ENCODE peak calls at places on chromosomes 5 and 9, in eight cellular contexts. One of them, this sample, is unnamed.
A peak's percentile ranks its signal among the peaks of the same experiment; 100 is the strongest.

GRCh38 chr5:102583663-102584062 is 84.9 kb upstream of the SLCO6A1 start:
- DNase-seq in mesothelial cell of epicardium: no peak
- DNase-seq in glutamatergic neuron: no peak
- DNase-seq in upper lobe of right lung: no peak
- DNase-seq in Peyer's patch: no peak
- DNase-seq in HepG2: no peak
- DNase-seq in fibroblast of pulmonary artery: peak; percentile 44
- DNase-seq in mucosa of descending colon: no peak
- DNase-seq in this sample: peak; percentile 20

GRCh38 chr5:180208435-180209081 is 453 bp downstream of the RASGEF1C start:
- DNase-seq in mesothelial cell of epicardium: no peak
- DNase-seq in glutamatergic neuron: peak; percentile 64
- DNase-seq in upper lobe of right lung: peak; percentile 62
- DNase-seq in Peyer's patch: no peak
- DNase-seq in HepG2: no peak
- DNase-seq in fibroblast of pulmonary artery: no peak
- DNase-seq in mucosa of descending colon: no peak
- DNase-seq in this sample: peak; percentile 55

GRCh38 chr9:91001146-91001611 is 199.6 kb downstream of the SYK start:
- DNase-seq in mesothelial cell of epicardium: peak; percentile 60
- DNase-seq in glutamatergic neuron: no peak
- DNase-seq in upper lobe of right lung: no peak
- DNase-seq in Peyer's patch: no peak
- DNase-seq in HepG2: no peak
- DNase-seq in fibroblast of pulmonary artery: peak; percentile 44
- DNase-seq in mucosa of descending colon: no peak
- DNase-seq in this sample: peak; percentile 81

GRCh38 chr5:2522372-2522771 is 229.1 kb downstream of the IRX2 start:
- DNase-seq in mesothelial cell of epicardium: no peak
- DNase-seq in glutamatergic neuron: no peak
- DNase-seq in upper lobe of right lung: no peak
- DNase-seq in Peyer's patch: no peak
- DNase-seq in HepG2: no peak
- DNase-seq in fibroblast of pulmonary artery: no peak
- DNase-seq in mucosa of descending colon: no peak
- DNase-seq in this sample: no peak

GRCh38 chr9:33893861-33894260 is 76.9 kb downstream of the UBE2R2 start:
- DNase-seq in mesothelial cell of epicardium: no peak
- DNase-seq in glutamatergic neuron: no peak
- DNase-seq in upper lobe of right lung: no peak
- DNase-seq in Peyer's patch: no peak
- DNase-seq in HepG2: no peak
- DNase-seq in fibroblast of pulmonary artery: no peak
- DNase-seq in mucosa of descending colon: no peak
- DNase-seq in this sample: no peak

GRCh38 chr9:131418143-131419028 is 24.5 kb downstream of the PRRC2B start:
- DNase-seq in mesothelial cell of epicardium: no peak
- DNase-seq in glutamatergic neuron: no peak
- DNase-seq in upper lobe of right lung: peak; percentile 17
- DNase-seq in Peyer's patch: no peak
- DNase-seq in HepG2: no peak
- DNase-seq in fibroblast of pulmonary artery: no peak
- DNase-seq in mucosa of descending colon: no peak
- DNase-seq in this sample: no peak

GRCh38 chr9:133051281-133051900 is 10.4 kb upstream of the CEL start:
- DNase-seq in mesothelial cell of epicardium: no peak
- DNase-seq in glutamatergic neuron: no peak
- DNase-seq in upper lobe of right lung: no peak
- DNase-seq in Peyer's patch: no peak
- DNase-seq in HepG2: no peak
- DNase-seq in fibroblast of pulmonary artery: no peak
- DNase-seq in mucosa of descending colon: no peak
- DNase-seq in this sample: no peak

GRCh38 chr5:169602535-169602934 is 19.0 kb downstream of the SPDL1 start:
- DNase-seq in mesothelial cell of epicardium: no peak
- DNase-seq in glutamatergic neuron: no peak
- DNase-seq in upper lobe of right lung: no peak
- DNase-seq in Peyer's patch: no peak
- DNase-seq in HepG2: no peak
- DNase-seq in fibroblast of pulmonary artery: no peak
- DNase-seq in mucosa of descending colon: no peak
- DNase-seq in this sample: no peak

GRCh38 chr5:78490709-78491485 is 130.5 kb downstream of the SCAMP1 start:
- DNase-seq in mesothelial cell of epicardium: no peak
- DNase-seq in glutamatergic neuron: no peak
- DNase-seq in upper lobe of right lung: no peak
- DNase-seq in Peyer's patch: no peak
- DNase-seq in HepG2: no peak
- DNase-seq in fibroblast of pulmonary artery: peak; percentile 39
- DNase-seq in mucosa of descending colon: no peak
- DNase-seq in this sample: no peak

GRCh38 chr9:112112519-112112918 is 62.6 kb downstream of the SUSD1 start:
- DNase-seq in mesothelial cell of epicardium: no peak
- DNase-seq in glutamatergic neuron: no peak
- DNase-seq in upper lobe of right lung: no peak
- DNase-seq in Peyer's patch: no peak
- DNase-seq in HepG2: no peak
- DNase-seq in fibroblast of pulmonary artery: peak; percentile 81
- DNase-seq in mucosa of descending colon: no peak
- DNase-seq in this sample: no peak

GRCh38 chr5:96927008-96927407 is 8.9 kb upstream of the LNPEP start:
- DNase-seq in mesothelial cell of epicardium: no peak
- DNase-seq in glutamatergic neuron: no peak
- DNase-seq in upper lobe of right lung: no peak
- DNase-seq in Peyer's patch: no peak
- DNase-seq in HepG2: no peak
- DNase-seq in fibroblast of pulmonary artery: peak; percentile 70
- DNase-seq in mucosa of descending colon: no peak
- DNase-seq in this sample: no peak

GRCh38 chr5:8884029-8884428 is 661.8 kb downstream of the SEMA5A start:
- DNase-seq in mesothelial cell of epicardium: no peak
- DNase-seq in glutamatergic neuron: no peak
- DNase-seq in upper lobe of right lung: no peak
- DNase-seq in Peyer's patch: no peak
- DNase-seq in HepG2: no peak
- DNase-seq in fibroblast of pulmonary artery: no peak
- DNase-seq in mucosa of descending colon: no peak
- DNase-seq in this sample: no peak

GRCh38 chr9:69023650-69024049 is 9.7 kb upstream of the PRKACG start:
- DNase-seq in mesothelial cell of epicardium: no peak
- DNase-seq in glutamatergic neuron: no peak
- DNase-seq in upper lobe of right lung: no peak
- DNase-seq in Peyer's patch: no peak
- DNase-seq in HepG2: no peak
- DNase-seq in fibroblast of pulmonary artery: no peak
- DNase-seq in mucosa of descending colon: no peak
- DNase-seq in this sample: no peak

GRCh38 chr5:98258939-98259338 is 514.5 kb upstream of the RGMB start:
- DNase-seq in mesothelial cell of epicardium: no peak
- DNase-seq in glutamatergic neuron: no peak
- DNase-seq in upper lobe of right lung: peak; percentile 65
- DNase-seq in Peyer's patch: no peak
- DNase-seq in HepG2: no peak
- DNase-seq in fibroblast of pulmonary artery: no peak
- DNase-seq in mucosa of descending colon: no peak
- DNase-seq in this sample: no peak

GRCh38 chr9:130414910-130415746 is 29.6 kb upstream of the ASS1 start:
- DNase-seq in mesothelial cell of epicardium: no peak
- DNase-seq in glutamatergic neuron: no peak
- DNase-seq in upper lobe of right lung: no peak
- DNase-seq in Peyer's patch: no peak
- DNase-seq in HepG2: no peak
- DNase-seq in fibroblast of pulmonary artery: no peak
- DNase-seq in mucosa of descending colon: no peak
- DNase-seq in this sample: no peak

GRCh38 chr5:140423609-140424008 is 22.0 kb downstream of the ANKHD1 start:
- DNase-seq in mesothelial cell of epicardium: no peak
- DNase-seq in glutamatergic neuron: no peak
- DNase-seq in upper lobe of right lung: no peak
- DNase-seq in Peyer's patch: no peak
- DNase-seq in HepG2: no peak
- DNase-seq in fibroblast of pulmonary artery: no peak
- DNase-seq in mucosa of descending colon: no peak
- DNase-seq in this sample: no peak

GRCh38 chr5:102760815-102761214 is 5.7 kb downstream of the PAM start:
- DNase-seq in mesothelial cell of epicardium: no peak
- DNase-seq in glutamatergic neuron: no peak
- DNase-seq in upper lobe of right lung: no peak
- DNase-seq in Peyer's patch: no peak
- DNase-seq in HepG2: no peak
- DNase-seq in fibroblast of pulmonary artery: no peak
- DNase-seq in mucosa of descending colon: no peak
- DNase-seq in this sample: peak; percentile 62

GRCh38 chr5:77623341-77623740 is 15.2 kb downstream of the OTP start:
- DNase-seq in mesothelial cell of epicardium: no peak
- DNase-seq in glutamatergic neuron: no peak
- DNase-seq in upper lobe of right lung: no peak
- DNase-seq in Peyer's patch: no peak
- DNase-seq in HepG2: no peak
- DNase-seq in fibroblast of pulmonary artery: no peak
- DNase-seq in mucosa of descending colon: no peak
- DNase-seq in this sample: no peak

GRCh38 chr9:83933804-83934203 is 12.6 kb upstream of the KIF27 start:
- DNase-seq in mesothelial cell of epicardium: no peak
- DNase-seq in glutamatergic neuron: no peak
- DNase-seq in upper lobe of right lung: peak; percentile 79
- DNase-seq in Peyer's patch: no peak
- DNase-seq in HepG2: no peak
- DNase-seq in fibroblast of pulmonary artery: peak; percentile 86
- DNase-seq in mucosa of descending colon: no peak
- DNase-seq in this sample: no peak

GRCh38 chr9:110069326-110070248 is 138.4 kb downstream of the C9orf152 start:
- DNase-seq in mesothelial cell of epicardium: no peak
- DNase-seq in glutamatergic neuron: no peak
- DNase-seq in upper lobe of right lung: peak; percentile 69
- DNase-seq in Peyer's patch: no peak
- DNase-seq in HepG2: no peak
- DNase-seq in fibroblast of pulmonary artery: peak; percentile 93
- DNase-seq in mucosa of descending colon: no peak
- DNase-seq in this sample: no peak

GRCh38 chr9:120920495-120921178 is 6.0 kb downstream of the TRAF1 start:
- DNase-seq in mesothelial cell of epicardium: no peak
- DNase-seq in glutamatergic neuron: no peak
- DNase-seq in upper lobe of right lung: no peak
- DNase-seq in Peyer's patch: no peak
- DNase-seq in HepG2: no peak
- DNase-seq in fibroblast of pulmonary artery: no peak
- DNase-seq in mucosa of descending colon: no peak
- DNase-seq in this sample: no peak

GRCh38 chr9:115847245-115847644 is 306.3 kb upstream of the PAPPA start:
- DNase-seq in mesothelial cell of epicardium: no peak
- DNase-seq in glutamatergic neuron: no peak
- DNase-seq in upper lobe of right lung: no peak
- DNase-seq in Peyer's patch: no peak
- DNase-seq in HepG2: no peak
- DNase-seq in fibroblast of pulmonary artery: peak; percentile 52
- DNase-seq in mucosa of descending colon: no peak
- DNase-seq in this sample: no peak

GRCh38 chr9:3525088-3525835 is 539 bp downstream of the RFX3 start:
- DNase-seq in mesothelial cell of epicardium: peak; percentile 59
- DNase-seq in glutamatergic neuron: peak; percentile 59
- DNase-seq in upper lobe of right lung: peak; percentile 75
- DNase-seq in Peyer's patch: no peak
- DNase-seq in HepG2: no peak
- DNase-seq in fibroblast of pulmonary artery: peak; percentile 7
- DNase-seq in mucosa of descending colon: peak; percentile 74
- DNase-seq in this sample: peak; percentile 32

GRCh38 chr9:137278913-137279711 is 1.6 kb downstream of the TOR4A start:
- DNase-seq in mesothelial cell of epicardium: peak; percentile 31
- DNase-seq in glutamatergic neuron: no peak
- DNase-seq in upper lobe of right lung: peak; percentile 66
- DNase-seq in Peyer's patch: no peak
- DNase-seq in HepG2: no peak
- DNase-seq in fibroblast of pulmonary artery: no peak
- DNase-seq in mucosa of descending colon: peak; percentile 63
- DNase-seq in this sample: no peak

GRCh38 chr5:176353533-176353932 is 8.0 kb downstream of the KIAA1191 start:
- DNase-seq in mesothelial cell of epicardium: no peak
- DNase-seq in glutamatergic neuron: no peak
- DNase-seq in upper lobe of right lung: no peak
- DNase-seq in Peyer's patch: no peak
- DNase-seq in HepG2: no peak
- DNase-seq in fibroblast of pulmonary artery: no peak
- DNase-seq in mucosa of descending colon: no peak
- DNase-seq in this sample: no peak

GRCh38 chr9:111632051-111632450 is 917 bp downstream of the DNAJC25 start:
- DNase-seq in mesothelial cell of epicardium: no peak
- DNase-seq in glutamatergic neuron: no peak
- DNase-seq in upper lobe of right lung: no peak
- DNase-seq in Peyer's patch: no peak
- DNase-seq in HepG2: peak; percentile 23
- DNase-seq in fibroblast of pulmonary artery: no peak
- DNase-seq in mucosa of descending colon: no peak
- DNase-seq in this sample: no peak

GRCh38 chr5:112366987-112367386 is 52.1 kb downstream of the EPB41L4A start:
- DNase-seq in mesothelial cell of epicardium: no peak
- DNase-seq in glutamatergic neuron: no peak
- DNase-seq in upper lobe of right lung: no peak
- DNase-seq in Peyer's patch: no peak
- DNase-seq in HepG2: peak; percentile 20
- DNase-seq in fibroblast of pulmonary artery: no peak
- DNase-seq in mucosa of descending colon: no peak
- DNase-seq in this sample: no peak

GRCh38 chr9:18507151-18507550 is 33.2 kb downstream of the ADAMTSL1 start:
- DNase-seq in mesothelial cell of epicardium: no peak
- DNase-seq in glutamatergic neuron: no peak
- DNase-seq in upper lobe of right lung: no peak
- DNase-seq in Peyer's patch: no peak
- DNase-seq in HepG2: no peak
- DNase-seq in fibroblast of pulmonary artery: no peak
- DNase-seq in mucosa of descending colon: no peak
- DNase-seq in this sample: no peak
- TF ChIP-seq CTCF in mesothelial cell of epicardium: no peak
- TF ChIP-seq CTCF in glutamatergic neuron: no peak
- TF ChIP-seq CTCF in upper lobe of right lung: no peak
- TF ChIP-seq CTCF in Peyer's patch: no peak
- TF ChIP-seq CTCF in HepG2: no peak
- TF ChIP-seq CTCF in fibroblast of pulmonary artery: no peak
- TF ChIP-seq CTCF in mucosa of descending colon: no peak
- TF ChIP-seq CTCF in this sample: no peak

GRCh38 chr9:29212590-29213373 is 1639.5 kb upstream of the C9orf72 start:
- DNase-seq in mesothelial cell of epicardium: peak; percentile 48
- DNase-seq in glutamatergic neuron: peak; percentile 58
- DNase-seq in upper lobe of right lung: peak; percentile 53
- DNase-seq in Peyer's patch: no peak
- DNase-seq in HepG2: no peak
- DNase-seq in fibroblast of pulmonary artery: no peak
- DNase-seq in mucosa of descending colon: no peak
- DNase-seq in this sample: peak; percentile 60
- TF ChIP-seq CTCF in mesothelial cell of epicardium: no peak
- TF ChIP-seq CTCF in glutamatergic neuron: no peak
- TF ChIP-seq CTCF in upper lobe of right lung: no peak
- TF ChIP-seq CTCF in Peyer's patch: no peak
- TF ChIP-seq CTCF in HepG2: no peak
- TF ChIP-seq CTCF in fibroblast of pulmonary artery: no peak
- TF ChIP-seq CTCF in mucosa of descending colon: no peak
- TF ChIP-seq CTCF in this sample: no peak

GRCh38 chr5:43007911-43008368 is 32.2 kb downstream of the ANXA2R start:
- DNase-seq in mesothelial cell of epicardium: peak; percentile 71
- DNase-seq in glutamatergic neuron: peak; percentile 72
- DNase-seq in upper lobe of right lung: peak; percentile 86
- DNase-seq in Peyer's patch: peak; percentile 75
- DNase-seq in HepG2: peak; percentile 50
- DNase-seq in fibroblast of pulmonary artery: peak; percentile 82
- DNase-seq in mucosa of descending colon: peak; percentile 87
- DNase-seq in this sample: peak; percentile 79
- TF ChIP-seq CTCF in mesothelial cell of epicardium: no peak
- TF ChIP-seq CTCF in glutamatergic neuron: no peak
- TF ChIP-seq CTCF in upper lobe of right lung: peak; percentile 9
- TF ChIP-seq CTCF in Peyer's patch: no peak
- TF ChIP-seq CTCF in HepG2: no peak
- TF ChIP-seq CTCF in fibroblast of pulmonary artery: peak; percentile 0
- TF ChIP-seq CTCF in mucosa of descending colon: no peak
- TF ChIP-seq CTCF in this sample: no peak

GRCh38 chr9:15357050-15357653 is 50.1 kb upstream of the TTC39B start:
- DNase-seq in mesothelial cell of epicardium: no peak
- DNase-seq in glutamatergic neuron: no peak
- DNase-seq in upper lobe of right lung: peak; percentile 67
- DNase-seq in Peyer's patch: peak; percentile 39
- DNase-seq in HepG2: peak; percentile 60
- DNase-seq in fibroblast of pulmonary artery: no peak
- DNase-seq in mucosa of descending colon: no peak
- DNase-seq in this sample: no peak
- TF ChIP-seq CTCF in mesothelial cell of epicardium: no peak
- TF ChIP-seq CTCF in glutamatergic neuron: no peak
- TF ChIP-seq CTCF in upper lobe of right lung: no peak
- TF ChIP-seq CTCF in Peyer's patch: peak; percentile 65
- TF ChIP-seq CTCF in HepG2: peak; percentile 68
- TF ChIP-seq CTCF in fibroblast of pulmonary artery: no peak
- TF ChIP-seq CTCF in mucosa of descending colon: no peak
- TF ChIP-seq CTCF in this sample: no peak